ENCODE peak calls at places on chromosomes 3 and 15, in five cellular contexts. T is SJSA1, V is transverse colon, C is iPS DF 6.9, M is brain microvascular endothelial cell. H is an unnamed sample.

GRCh38 chr3:40120816-40121215 is 188.7 kb upstream of the EIF1B start:
- DNase-seq in T (no peak), V (no peak), C (no peak), M (peak; percentile 70), H (no peak)

GRCh38 chr15:62569460-62570404 is 404.6 kb upstream of the C2CD4B start:
- DNase-seq in T (peak; percentile 79), V (peak; percentile 91), C (no peak), M (peak; percentile 58), H (peak; percentile 57)

GRCh38 chr3:152211655-152212054 is 57.1 kb upstream of the MBNL1 start:
- DNase-seq in T (no peak), V (no peak), C (no peak), M (no peak), H (no peak)

GRCh38 chr3:62611541-62612240 is 238.3 kb upstream of the FEZF2 start:
- DNase-seq in T (no peak), V (no peak), C (no peak), M (peak; percentile 61), H (no peak)

GRCh38 chr3:156307704-156308103 is 187.3 kb downstream of the KCNAB1 start:
- DNase-seq in T (peak; percentile 53), V (peak; percentile 50), C (no peak), M (peak; percentile 93), H (no peak)

GRCh38 chr3:120161902-120162301 is 67.7 kb upstream of the GSK3B start:
- DNase-seq in T (no peak), V (no peak), C (no peak), M (no peak), H (no peak)

GRCh38 chr3:1082024-1082633 is 10.7 kb upstream of the CNTN6 start:
- DNase-seq in T (no peak), V (peak; percentile 43), C (no peak), M (peak; percentile 61), H (peak; percentile 62)

GRCh38 chr3:29644261-29644660 is 363.4 kb downstream of the RBMS3 start:
- DNase-seq in T (no peak), V (no peak), C (no peak), M (no peak), H (no peak)

GRCh38 chr3:123102826-123103225 is 36.0 kb downstream of the PDIA5 start:
- DNase-seq in T (no peak), V (no peak), C (no peak), M (no peak), H (no peak)
- H3K36me3 ChIP-seq in T (peaks cover 2% of the 10 kb centered on the region), V (peaks cover 20% of the 10 kb centered on the region), C (peaks cover 8% of the 10 kb centered on the region), M (peaks cover 80% of the 10 kb centered on the region), H (peaks cover 18% of the 10 kb centered on the region)

DNA sequence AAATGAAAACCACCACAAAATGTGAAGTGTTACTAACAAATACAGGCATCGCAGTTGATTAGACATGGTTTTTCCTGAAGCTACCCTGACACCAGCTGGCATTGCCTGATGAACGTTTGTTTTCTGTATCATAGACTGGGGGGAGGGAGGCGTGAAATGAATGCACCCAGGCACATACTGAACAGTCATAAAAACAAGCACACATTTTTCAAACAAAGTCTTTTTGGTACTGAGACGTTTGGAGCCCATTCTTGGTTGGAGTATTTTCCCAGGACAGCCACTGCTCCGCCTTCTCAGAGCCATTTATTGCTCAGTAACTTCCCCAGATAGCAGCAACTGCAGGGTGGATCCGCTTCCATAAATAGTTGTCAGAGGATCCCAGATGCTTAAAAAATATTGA is 52.4 kb downstream of the KLF13 start:
- DNase-seq in T (no peak), V (no peak), C (no peak), M (no peak), H (peak; percentile 79)
- H3K36me3 ChIP-seq in T (peaks cover 38% of the 10 kb centered on the region), V (no peaks in the 10 kb centered on the region), C (peaks cover under 1% of the 10 kb centered on the region), M (peaks cover 10% of the 10 kb centered on the region), H (peaks cover 6% of the 10 kb centered on the region)

GRCh38 chr3:30667250-30667585 is 60.8 kb downstream of the TGFBR2 start:
- DNase-seq in T (peak; percentile 48), V (no peak), C (peak; percentile 48), M (no peak), H (peak; percentile 60)

GRCh38 chr3:30664884-30665283 is 58.5 kb downstream of the TGFBR2 start:
- DNase-seq in T (no peak), V (no peak), C (no peak), M (no peak), H (no peak)

GRCh38 chr3:30665539-30665938 is 59.1 kb downstream of the TGFBR2 start:
- DNase-seq in T (no peak), V (no peak), C (no peak), M (no peak), H (no peak)

GRCh38 chr3:30668051-30668609 is 61.7 kb downstream of the TGFBR2 start:
- DNase-seq in T (no peak), V (no peak), C (no peak), M (no peak), H (no peak)

GRCh38 chr3:30666564-30667249 is 60.3 kb downstream of the TGFBR2 start:
- DNase-seq in T (no peak), V (no peak), C (no peak), M (no peak), H (no peak)
- H3K36me3 ChIP-seq in T (peaks cover 25% of the 10 kb centered on the region), V (no peaks in the 10 kb centered on the region), C (peaks cover 2% of the 10 kb centered on the region), M (peaks cover 31% of the 10 kb centered on the region), H (peaks cover 7% of the 10 kb centered on the region)

DNA sequence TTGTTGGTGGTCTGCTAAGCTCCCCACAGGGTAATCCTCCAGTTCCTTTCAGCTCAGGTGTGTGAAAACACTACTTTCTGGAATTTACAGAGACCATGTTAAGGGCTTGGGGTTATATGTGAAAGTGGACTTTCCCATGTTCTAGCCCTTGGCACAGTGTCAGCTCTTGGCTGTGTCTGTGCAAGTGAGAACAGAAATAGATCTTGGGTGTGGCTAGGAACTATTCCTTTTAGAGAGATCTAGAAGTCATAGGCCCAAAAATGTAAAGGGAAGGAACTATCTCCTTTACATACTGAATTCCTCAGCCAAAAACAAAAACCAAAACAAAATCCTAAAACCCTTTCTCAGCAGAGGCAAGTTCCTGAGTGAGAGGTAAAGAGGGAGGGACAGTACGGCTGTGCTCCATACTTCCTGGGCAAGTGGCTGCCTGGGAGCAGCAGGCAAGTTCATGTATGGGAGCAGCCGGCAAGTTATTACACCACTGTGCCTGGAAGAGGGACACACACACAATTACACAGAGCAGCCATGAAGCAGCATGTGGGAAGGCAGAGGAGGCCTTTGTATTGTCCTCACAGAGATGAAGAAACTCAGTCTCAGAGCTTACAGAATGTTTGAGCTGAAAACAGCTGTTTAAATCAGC is 19.9 kb upstream of the C3orf62 start:
- DNase-seq in T (no peak), V (peak; percentile 28), C (no peak), M (no peak), H (no peak)
- H3K36me3 ChIP-seq in T (peaks cover 87% of the 10 kb centered on the region), V (peaks cover 86% of the 10 kb centered on the region), C (peaks cover 10% of the 10 kb centered on the region), M (peaks cover 82% of the 10 kb centered on the region), H (peaks cover 42% of the 10 kb centered on the region)

GRCh38 chr15:90489944-90490343 is 39.8 kb upstream of the CRTC3 start:
- DNase-seq in T (no peak), V (no peak), C (no peak), M (no peak), H (no peak)
- H3K36me3 ChIP-seq in T (peaks cover 94% of the 10 kb centered on the region), V (peaks cover 87% of the 10 kb centered on the region), C (peaks cover 10% of the 10 kb centered on the region), M (peaks cover 89% of the 10 kb centered on the region), H (peaks cover 59% of the 10 kb centered on the region)

GRCh38 chr15:40460404-40460803 is 10.4 kb upstream of the CHST14 start:
- DNase-seq in T (no peak), V (no peak), C (no peak), M (no peak), H (no peak)
- H3K36me3 ChIP-seq in T (peaks cover 43% of the 10 kb centered on the region), V (peaks cover 7% of the 10 kb centered on the region), C (peaks cover 41% of the 10 kb centered on the region), M (peaks cover 33% of the 10 kb centered on the region), H (peaks cover 2% of the 10 kb centered on the region)

DNA sequence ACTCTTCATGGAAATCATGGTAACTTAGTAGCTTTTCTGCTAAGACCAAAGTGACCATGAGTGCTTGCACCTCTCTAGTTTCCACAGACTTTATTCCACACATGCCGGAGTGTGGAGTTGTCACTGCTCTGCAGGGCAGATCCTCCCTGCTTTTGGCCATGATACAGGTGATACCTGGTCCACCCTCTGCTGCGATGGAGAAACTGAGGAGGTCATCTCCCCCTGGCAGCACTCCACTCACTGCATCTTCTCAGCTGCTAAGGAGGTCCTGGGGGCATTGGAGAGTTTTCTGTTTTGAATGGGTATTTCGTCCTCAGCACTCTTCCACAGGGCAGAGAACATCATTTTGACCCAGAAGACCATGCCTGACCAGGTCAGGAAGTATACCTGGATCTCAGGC is 31.1 kb downstream of the RBM5 start:
- DNase-seq in T (no peak), V (no peak), C (no peak), M (no peak), H (no peak)
- H3K36me3 ChIP-seq in T (peaks cover 74% of the 10 kb centered on the region), V (peaks cover 39% of the 10 kb centered on the region), C (peaks cover 26% of the 10 kb centered on the region), M (peaks cover 59% of the 10 kb centered on the region), H (peaks cover 55% of the 10 kb centered on the region)

H was measured in SJCRH30.